ENCODE peak calls at places on chromosomes 7 and 10, in eight cellular contexts. One of them, this sample, is unnamed.

GRCh38 chr10:33336606-33337334 is 2.3 kb upstream of the NRP1 start:
- DNase-seq in NCI-H1105: no peak
- DNase-seq in pancreas: peak
- DNase-seq in left ventricle myocardium inferior: peak
- DNase-seq in H4: no peak
- DNase-seq in activated CD8-positive, alpha-beta memory T cell treated with anti-CD3 and anti-CD28 coated beads, Interleukin-2, amount 10 ng/mL, durations not matched to agents 7 days and 5 days: no peak
- DNase-seq in stimulated activated naive B cell treated with anti-CD40 and anti-IgM and Interleukin-4, amounts not matched to agents 10 μg/mL and 1 μg/mL and 100 μg/mL, for 72 hours: no peak
- DNase-seq in activated CD4-positive, CD25-positive, alpha-beta regulatory T cell: no peak
- DNase-seq in this sample: no peak

GRCh38 chr10:98316156-98316555 is 48.2 kb upstream of the LOXL4 start:
- DNase-seq in NCI-H1105: no peak
- DNase-seq in pancreas: no peak
- DNase-seq in left ventricle myocardium inferior: no peak
- DNase-seq in H4: no peak
- DNase-seq in activated CD8-positive, alpha-beta memory T cell treated with anti-CD3 and anti-CD28 coated beads, Interleukin-2, amount 10 ng/mL, durations not matched to agents 7 days and 5 days: no peak
- DNase-seq in stimulated activated naive B cell treated with anti-CD40 and anti-IgM and Interleukin-4, amounts not matched to agents 10 μg/mL and 1 μg/mL and 100 μg/mL, for 72 hours: no peak
- DNase-seq in activated CD4-positive, CD25-positive, alpha-beta regulatory T cell: no peak
- DNase-seq in this sample: no peak

GRCh38 chr7:129021656-129022055 is 33.3 kb downstream of the TNPO3 start:
- DNase-seq in NCI-H1105: no peak
- DNase-seq in pancreas: no peak
- DNase-seq in left ventricle myocardium inferior: no peak
- DNase-seq in H4: no peak
- DNase-seq in activated CD8-positive, alpha-beta memory T cell treated with anti-CD3 and anti-CD28 coated beads, Interleukin-2, amount 10 ng/mL, durations not matched to agents 7 days and 5 days: no peak
- DNase-seq in stimulated activated naive B cell treated with anti-CD40 and anti-IgM and Interleukin-4, amounts not matched to agents 10 μg/mL and 1 μg/mL and 100 μg/mL, for 72 hours: no peak
- DNase-seq in activated CD4-positive, CD25-positive, alpha-beta regulatory T cell: no peak
- DNase-seq in this sample: no peak

GRCh38 chr10:32943395-32943794 is 14.6 kb downstream of the ITGB1 start:
- DNase-seq in NCI-H1105: no peak
- DNase-seq in pancreas: no peak
- DNase-seq in left ventricle myocardium inferior: no peak
- DNase-seq in H4: no peak
- DNase-seq in activated CD8-positive, alpha-beta memory T cell treated with anti-CD3 and anti-CD28 coated beads, Interleukin-2, amount 10 ng/mL, durations not matched to agents 7 days and 5 days: no peak
- DNase-seq in stimulated activated naive B cell treated with anti-CD40 and anti-IgM and Interleukin-4, amounts not matched to agents 10 μg/mL and 1 μg/mL and 100 μg/mL, for 72 hours: no peak
- DNase-seq in activated CD4-positive, CD25-positive, alpha-beta regulatory T cell: no peak
- DNase-seq in this sample: no peak

GRCh38 chr7:71828361-71828760 is 583.8 kb downstream of the CALN1 start:
- DNase-seq in NCI-H1105: no peak
- DNase-seq in pancreas: no peak
- DNase-seq in left ventricle myocardium inferior: no peak
- DNase-seq in H4: no peak
- DNase-seq in activated CD8-positive, alpha-beta memory T cell treated with anti-CD3 and anti-CD28 coated beads, Interleukin-2, amount 10 ng/mL, durations not matched to agents 7 days and 5 days: no peak
- DNase-seq in stimulated activated naive B cell treated with anti-CD40 and anti-IgM and Interleukin-4, amounts not matched to agents 10 μg/mL and 1 μg/mL and 100 μg/mL, for 72 hours: no peak
- DNase-seq in activated CD4-positive, CD25-positive, alpha-beta regulatory T cell: no peak
- DNase-seq in this sample: no peak

GRCh38 chr10:63901228-63901627 is 380.0 kb downstream of the REEP3 start:
- DNase-seq in NCI-H1105: no peak
- DNase-seq in pancreas: no peak
- DNase-seq in left ventricle myocardium inferior: no peak
- DNase-seq in H4: no peak
- DNase-seq in activated CD8-positive, alpha-beta memory T cell treated with anti-CD3 and anti-CD28 coated beads, Interleukin-2, amount 10 ng/mL, durations not matched to agents 7 days and 5 days: no peak
- DNase-seq in stimulated activated naive B cell treated with anti-CD40 and anti-IgM and Interleukin-4, amounts not matched to agents 10 μg/mL and 1 μg/mL and 100 μg/mL, for 72 hours: no peak
- DNase-seq in activated CD4-positive, CD25-positive, alpha-beta regulatory T cell: no peak
- DNase-seq in this sample: no peak

GRCh38 chr7:30448461-30449189 is 30.0 kb downstream of the NOD1 start:
- DNase-seq in NCI-H1105: no peak
- DNase-seq in pancreas: no peak
- DNase-seq in left ventricle myocardium inferior: no peak
- DNase-seq in H4: no peak
- DNase-seq in activated CD8-positive, alpha-beta memory T cell treated with anti-CD3 and anti-CD28 coated beads, Interleukin-2, amount 10 ng/mL, durations not matched to agents 7 days and 5 days: no peak
- DNase-seq in stimulated activated naive B cell treated with anti-CD40 and anti-IgM and Interleukin-4, amounts not matched to agents 10 μg/mL and 1 μg/mL and 100 μg/mL, for 72 hours: no peak
- DNase-seq in activated CD4-positive, CD25-positive, alpha-beta regulatory T cell: no peak
- DNase-seq in this sample: no peak

GRCh38 chr10:7111574-7111973 is 299.3 kb downstream of the SFMBT2 start:
- DNase-seq in NCI-H1105: no peak
- DNase-seq in pancreas: no peak
- DNase-seq in left ventricle myocardium inferior: no peak
- DNase-seq in H4: no peak
- DNase-seq in activated CD8-positive, alpha-beta memory T cell treated with anti-CD3 and anti-CD28 coated beads, Interleukin-2, amount 10 ng/mL, durations not matched to agents 7 days and 5 days: no peak
- DNase-seq in stimulated activated naive B cell treated with anti-CD40 and anti-IgM and Interleukin-4, amounts not matched to agents 10 μg/mL and 1 μg/mL and 100 μg/mL, for 72 hours: no peak
- DNase-seq in activated CD4-positive, CD25-positive, alpha-beta regulatory T cell: no peak
- DNase-seq in this sample: no peak

GRCh38 chr10:123254287-123254858 is 100.2 kb downstream of the BUB3 start:
- DNase-seq in NCI-H1105: no peak
- DNase-seq in pancreas: no peak
- DNase-seq in left ventricle myocardium inferior: no peak
- DNase-seq in H4: no peak
- DNase-seq in activated CD8-positive, alpha-beta memory T cell treated with anti-CD3 and anti-CD28 coated beads, Interleukin-2, amount 10 ng/mL, durations not matched to agents 7 days and 5 days: no peak
- DNase-seq in stimulated activated naive B cell treated with anti-CD40 and anti-IgM and Interleukin-4, amounts not matched to agents 10 μg/mL and 1 μg/mL and 100 μg/mL, for 72 hours: no peak
- DNase-seq in activated CD4-positive, CD25-positive, alpha-beta regulatory T cell: no peak
- DNase-seq in this sample: no peak

GRCh38 chr7:150964593-150965111 is 13.5 kb downstream of the KCNH2 start:
- DNase-seq in NCI-H1105: no peak
- DNase-seq in pancreas: peak
- DNase-seq in left ventricle myocardium inferior: peak
- DNase-seq in H4: no peak
- DNase-seq in activated CD8-positive, alpha-beta memory T cell treated with anti-CD3 and anti-CD28 coated beads, Interleukin-2, amount 10 ng/mL, durations not matched to agents 7 days and 5 days: no peak
- DNase-seq in stimulated activated naive B cell treated with anti-CD40 and anti-IgM and Interleukin-4, amounts not matched to agents 10 μg/mL and 1 μg/mL and 100 μg/mL, for 72 hours: no peak
- DNase-seq in activated CD4-positive, CD25-positive, alpha-beta regulatory T cell: no peak
- DNase-seq in this sample: no peak

GRCh38 chr10:28367865-28368541 is 65.1 kb upstream of the MPP7 start:
- DNase-seq in NCI-H1105: no peak
- DNase-seq in pancreas: no peak
- DNase-seq in left ventricle myocardium inferior: peak
- DNase-seq in H4: no peak
- DNase-seq in activated CD8-positive, alpha-beta memory T cell treated with anti-CD3 and anti-CD28 coated beads, Interleukin-2, amount 10 ng/mL, durations not matched to agents 7 days and 5 days: peak
- DNase-seq in stimulated activated naive B cell treated with anti-CD40 and anti-IgM and Interleukin-4, amounts not matched to agents 10 μg/mL and 1 μg/mL and 100 μg/mL, for 72 hours: peak
- DNase-seq in activated CD4-positive, CD25-positive, alpha-beta regulatory T cell: peak
- DNase-seq in this sample: peak

GRCh38 chr10:1141701-1142100 is 85.5 kb downstream of the WDR37 start:
- DNase-seq in NCI-H1105: no peak
- DNase-seq in pancreas: no peak
- DNase-seq in left ventricle myocardium inferior: no peak
- DNase-seq in H4: no peak
- DNase-seq in activated CD8-positive, alpha-beta memory T cell treated with anti-CD3 and anti-CD28 coated beads, Interleukin-2, amount 10 ng/mL, durations not matched to agents 7 days and 5 days: peak
- DNase-seq in stimulated activated naive B cell treated with anti-CD40 and anti-IgM and Interleukin-4, amounts not matched to agents 10 μg/mL and 1 μg/mL and 100 μg/mL, for 72 hours: no peak
- DNase-seq in activated CD4-positive, CD25-positive, alpha-beta regulatory T cell: no peak
- DNase-seq in this sample: no peak

GRCh38 chr10:103661198-103661950 is 167.9 kb downstream of the NEURL1 start:
- DNase-seq in NCI-H1105: peak
- DNase-seq in pancreas: peak
- DNase-seq in left ventricle myocardium inferior: peak
- DNase-seq in H4: no peak
- DNase-seq in activated CD8-positive, alpha-beta memory T cell treated with anti-CD3 and anti-CD28 coated beads, Interleukin-2, amount 10 ng/mL, durations not matched to agents 7 days and 5 days: peak
- DNase-seq in stimulated activated naive B cell treated with anti-CD40 and anti-IgM and Interleukin-4, amounts not matched to agents 10 μg/mL and 1 μg/mL and 100 μg/mL, for 72 hours: no peak
- DNase-seq in activated CD4-positive, CD25-positive, alpha-beta regulatory T cell: peak
- DNase-seq in this sample: peak

GRCh38 chr10:53597835-53598251 is 825.3 kb upstream of the MBL2 start:
- DNase-seq in NCI-H1105: no peak
- DNase-seq in pancreas: no peak
- DNase-seq in left ventricle myocardium inferior: no peak
- DNase-seq in H4: no peak
- DNase-seq in activated CD8-positive, alpha-beta memory T cell treated with anti-CD3 and anti-CD28 coated beads, Interleukin-2, amount 10 ng/mL, durations not matched to agents 7 days and 5 days: no peak
- DNase-seq in stimulated activated naive B cell treated with anti-CD40 and anti-IgM and Interleukin-4, amounts not matched to agents 10 μg/mL and 1 μg/mL and 100 μg/mL, for 72 hours: no peak
- DNase-seq in activated CD4-positive, CD25-positive, alpha-beta regulatory T cell: no peak
- DNase-seq in this sample: no peak

GRCh38 chr7:121547341-121548092 is 151.4 kb upstream of the FAM3C start:
- DNase-seq in NCI-H1105: peak
- DNase-seq in pancreas: no peak
- DNase-seq in left ventricle myocardium inferior: no peak
- DNase-seq in H4: peak
- DNase-seq in activated CD8-positive, alpha-beta memory T cell treated with anti-CD3 and anti-CD28 coated beads, Interleukin-2, amount 10 ng/mL, durations not matched to agents 7 days and 5 days: no peak
- DNase-seq in stimulated activated naive B cell treated with anti-CD40 and anti-IgM and Interleukin-4, amounts not matched to agents 10 μg/mL and 1 μg/mL and 100 μg/mL, for 72 hours: no peak
- DNase-seq in activated CD4-positive, CD25-positive, alpha-beta regulatory T cell: no peak
- DNase-seq in this sample: peak

GRCh38 chr10:60140681-60141632 is 234.6 kb upstream of the CCDC6 start:
- DNase-seq in NCI-H1105: peak
- DNase-seq in pancreas: no peak
- DNase-seq in left ventricle myocardium inferior: peak
- DNase-seq in H4: peak
- DNase-seq in activated CD8-positive, alpha-beta memory T cell treated with anti-CD3 and anti-CD28 coated beads, Interleukin-2, amount 10 ng/mL, durations not matched to agents 7 days and 5 days: no peak
- DNase-seq in stimulated activated naive B cell treated with anti-CD40 and anti-IgM and Interleukin-4, amounts not matched to agents 10 μg/mL and 1 μg/mL and 100 μg/mL, for 72 hours: no peak
- DNase-seq in activated CD4-positive, CD25-positive, alpha-beta regulatory T cell: no peak
- DNase-seq in this sample: no peak

GRCh38 chr10:58014436-58014835 is 253.3 kb downstream of the IPMK start:
- DNase-seq in NCI-H1105: no peak
- DNase-seq in pancreas: no peak
- DNase-seq in left ventricle myocardium inferior: no peak
- DNase-seq in H4: no peak
- DNase-seq in activated CD8-positive, alpha-beta memory T cell treated with anti-CD3 and anti-CD28 coated beads, Interleukin-2, amount 10 ng/mL, durations not matched to agents 7 days and 5 days: no peak
- DNase-seq in stimulated activated naive B cell treated with anti-CD40 and anti-IgM and Interleukin-4, amounts not matched to agents 10 μg/mL and 1 μg/mL and 100 μg/mL, for 72 hours: no peak
- DNase-seq in activated CD4-positive, CD25-positive, alpha-beta regulatory T cell: no peak
- DNase-seq in this sample: no peak

GRCh38 chr10:110980807-110981206 is 61.4 kb downstream of the SHOC2 start:
- DNase-seq in NCI-H1105: no peak
- DNase-seq in pancreas: no peak
- DNase-seq in left ventricle myocardium inferior: no peak
- DNase-seq in H4: no peak
- DNase-seq in activated CD8-positive, alpha-beta memory T cell treated with anti-CD3 and anti-CD28 coated beads, Interleukin-2, amount 10 ng/mL, durations not matched to agents 7 days and 5 days: no peak
- DNase-seq in stimulated activated naive B cell treated with anti-CD40 and anti-IgM and Interleukin-4, amounts not matched to agents 10 μg/mL and 1 μg/mL and 100 μg/mL, for 72 hours: no peak
- DNase-seq in activated CD4-positive, CD25-positive, alpha-beta regulatory T cell: no peak
- DNase-seq in this sample: no peak

GRCh38 chr10:29681700-29682444 is 47.1 kb upstream of the SVIL start:
- DNase-seq in NCI-H1105: no peak
- DNase-seq in pancreas: no peak
- DNase-seq in left ventricle myocardium inferior: no peak
- DNase-seq in H4: no peak
- DNase-seq in activated CD8-positive, alpha-beta memory T cell treated with anti-CD3 and anti-CD28 coated beads, Interleukin-2, amount 10 ng/mL, durations not matched to agents 7 days and 5 days: peak
- DNase-seq in stimulated activated naive B cell treated with anti-CD40 and anti-IgM and Interleukin-4, amounts not matched to agents 10 μg/mL and 1 μg/mL and 100 μg/mL, for 72 hours: no peak
- DNase-seq in activated CD4-positive, CD25-positive, alpha-beta regulatory T cell: peak
- DNase-seq in this sample: no peak

GRCh38 chr7:115417662-115418061 is 495.8 kb downstream of the MDFIC start:
- DNase-seq in NCI-H1105: no peak
- DNase-seq in pancreas: no peak
- DNase-seq in left ventricle myocardium inferior: no peak
- DNase-seq in H4: no peak
- DNase-seq in activated CD8-positive, alpha-beta memory T cell treated with anti-CD3 and anti-CD28 coated beads, Interleukin-2, amount 10 ng/mL, durations not matched to agents 7 days and 5 days: no peak
- DNase-seq in stimulated activated naive B cell treated with anti-CD40 and anti-IgM and Interleukin-4, amounts not matched to agents 10 μg/mL and 1 μg/mL and 100 μg/mL, for 72 hours: no peak
- DNase-seq in activated CD4-positive, CD25-positive, alpha-beta regulatory T cell: no peak
- DNase-seq in this sample: no peak

GRCh38 chr10:24790599-24790998 is 66.9 kb upstream of the ARHGAP21 start:
- DNase-seq in NCI-H1105: no peak
- DNase-seq in pancreas: no peak
- DNase-seq in left ventricle myocardium inferior: no peak
- DNase-seq in H4: no peak
- DNase-seq in activated CD8-positive, alpha-beta memory T cell treated with anti-CD3 and anti-CD28 coated beads, Interleukin-2, amount 10 ng/mL, durations not matched to agents 7 days and 5 days: no peak
- DNase-seq in stimulated activated naive B cell treated with anti-CD40 and anti-IgM and Interleukin-4, amounts not matched to agents 10 μg/mL and 1 μg/mL and 100 μg/mL, for 72 hours: no peak
- DNase-seq in activated CD4-positive, CD25-positive, alpha-beta regulatory T cell: no peak
- DNase-seq in this sample: no peak

GRCh38 chr10:100886946-100887345 is 25.8 kb upstream of the SLF2 start:
- DNase-seq in NCI-H1105: no peak
- DNase-seq in pancreas: no peak
- DNase-seq in left ventricle myocardium inferior: peak
- DNase-seq in H4: no peak
- DNase-seq in activated CD8-positive, alpha-beta memory T cell treated with anti-CD3 and anti-CD28 coated beads, Interleukin-2, amount 10 ng/mL, durations not matched to agents 7 days and 5 days: no peak
- DNase-seq in stimulated activated naive B cell treated with anti-CD40 and anti-IgM and Interleukin-4, amounts not matched to agents 10 μg/mL and 1 μg/mL and 100 μg/mL, for 72 hours: no peak
- DNase-seq in activated CD4-positive, CD25-positive, alpha-beta regulatory T cell: no peak
- DNase-seq in this sample: no peak

GRCh38 chr7:27677912-27678612 is 15.4 kb upstream of the HIBADH start:
- DNase-seq in NCI-H1105: no peak
- DNase-seq in pancreas: no peak
- DNase-seq in left ventricle myocardium inferior: no peak
- DNase-seq in H4: peak
- DNase-seq in activated CD8-positive, alpha-beta memory T cell treated with anti-CD3 and anti-CD28 coated beads, Interleukin-2, amount 10 ng/mL, durations not matched to agents 7 days and 5 days: no peak
- DNase-seq in stimulated activated naive B cell treated with anti-CD40 and anti-IgM and Interleukin-4, amounts not matched to agents 10 μg/mL and 1 μg/mL and 100 μg/mL, for 72 hours: no peak
- DNase-seq in activated CD4-positive, CD25-positive, alpha-beta regulatory T cell: no peak
- DNase-seq in this sample: no peak

GRCh38 chr10:68208424-68209042 is 23.4 kb downstream of the ATOH7 start:
- DNase-seq in NCI-H1105: peak
- DNase-seq in pancreas: no peak
- DNase-seq in left ventricle myocardium inferior: no peak
- DNase-seq in H4: peak
- DNase-seq in activated CD8-positive, alpha-beta memory T cell treated with anti-CD3 and anti-CD28 coated beads, Interleukin-2, amount 10 ng/mL, durations not matched to agents 7 days and 5 days: peak
- DNase-seq in stimulated activated naive B cell treated with anti-CD40 and anti-IgM and Interleukin-4, amounts not matched to agents 10 μg/mL and 1 μg/mL and 100 μg/mL, for 72 hours: no peak
- DNase-seq in activated CD4-positive, CD25-positive, alpha-beta regulatory T cell: no peak
- DNase-seq in this sample: no peak

GRCh38 chr7:44061645-44062179 is 3.7 kb downstream of the PGAM2 start:
- DNase-seq in NCI-H1105: no peak
- DNase-seq in pancreas: no peak
- DNase-seq in left ventricle myocardium inferior: no peak
- DNase-seq in H4: no peak
- DNase-seq in activated CD8-positive, alpha-beta memory T cell treated with anti-CD3 and anti-CD28 coated beads, Interleukin-2, amount 10 ng/mL, durations not matched to agents 7 days and 5 days: no peak
- DNase-seq in stimulated activated naive B cell treated with anti-CD40 and anti-IgM and Interleukin-4, amounts not matched to agents 10 μg/mL and 1 μg/mL and 100 μg/mL, for 72 hours: no peak
- DNase-seq in activated CD4-positive, CD25-positive, alpha-beta regulatory T cell: no peak
- DNase-seq in this sample: no peak

GRCh38 chr10:79068203-79068561 is 584 bp upstream of the ZMIZ1 start:
- DNase-seq in NCI-H1105: no peak
- DNase-seq in pancreas: peak
- DNase-seq in left ventricle myocardium inferior: no peak
- DNase-seq in H4: no peak
- DNase-seq in activated CD8-positive, alpha-beta memory T cell treated with anti-CD3 and anti-CD28 coated beads, Interleukin-2, amount 10 ng/mL, durations not matched to agents 7 days and 5 days: peak
- DNase-seq in stimulated activated naive B cell treated with anti-CD40 and anti-IgM and Interleukin-4, amounts not matched to agents 10 μg/mL and 1 μg/mL and 100 μg/mL, for 72 hours: no peak
- DNase-seq in activated CD4-positive, CD25-positive, alpha-beta regulatory T cell: no peak
- DNase-seq in this sample: no peak

GRCh38 chr10:83982812-83983211 is 156.5 kb upstream of the GHITM start:
- DNase-seq in NCI-H1105: no peak
- DNase-seq in pancreas: no peak
- DNase-seq in left ventricle myocardium inferior: no peak
- DNase-seq in H4: no peak
- DNase-seq in activated CD8-positive, alpha-beta memory T cell treated with anti-CD3 and anti-CD28 coated beads, Interleukin-2, amount 10 ng/mL, durations not matched to agents 7 days and 5 days: no peak
- DNase-seq in stimulated activated naive B cell treated with anti-CD40 and anti-IgM and Interleukin-4, amounts not matched to agents 10 μg/mL and 1 μg/mL and 100 μg/mL, for 72 hours: no peak
- DNase-seq in activated CD4-positive, CD25-positive, alpha-beta regulatory T cell: no peak
- DNase-seq in this sample: no peak

GRCh38 chr10:22752272-22752671 is 37.9 kb upstream of the PIP4K2A start:
- DNase-seq in NCI-H1105: no peak
- DNase-seq in pancreas: no peak
- DNase-seq in left ventricle myocardium inferior: no peak
- DNase-seq in H4: no peak
- DNase-seq in activated CD8-positive, alpha-beta memory T cell treated with anti-CD3 and anti-CD28 coated beads, Interleukin-2, amount 10 ng/mL, durations not matched to agents 7 days and 5 days: no peak
- DNase-seq in stimulated activated naive B cell treated with anti-CD40 and anti-IgM and Interleukin-4, amounts not matched to agents 10 μg/mL and 1 μg/mL and 100 μg/mL, for 72 hours: no peak
- DNase-seq in activated CD4-positive, CD25-positive, alpha-beta regulatory T cell: no peak
- DNase-seq in this sample: no peak

GRCh38 chr10:15801641-15802040 is 58.7 kb downstream of the MINDY3 start:
- DNase-seq in NCI-H1105: no peak
- DNase-seq in pancreas: no peak
- DNase-seq in left ventricle myocardium inferior: no peak
- DNase-seq in H4: no peak
- DNase-seq in activated CD8-positive, alpha-beta memory T cell treated with anti-CD3 and anti-CD28 coated beads, Interleukin-2, amount 10 ng/mL, durations not matched to agents 7 days and 5 days: no peak
- DNase-seq in stimulated activated naive B cell treated with anti-CD40 and anti-IgM and Interleukin-4, amounts not matched to agents 10 μg/mL and 1 μg/mL and 100 μg/mL, for 72 hours: no peak
- DNase-seq in activated CD4-positive, CD25-positive, alpha-beta regulatory T cell: no peak
- DNase-seq in this sample: no peak

GRCh38 chr7:106775552-106775936 is 89.5 kb upstream of the PIK3CG start:
- DNase-seq in NCI-H1105: no peak
- DNase-seq in pancreas: no peak
- DNase-seq in left ventricle myocardium inferior: no peak
- DNase-seq in H4: peak
- DNase-seq in activated CD8-positive, alpha-beta memory T cell treated with anti-CD3 and anti-CD28 coated beads, Interleukin-2, amount 10 ng/mL, durations not matched to agents 7 days and 5 days: no peak
- DNase-seq in stimulated activated naive B cell treated with anti-CD40 and anti-IgM and Interleukin-4, amounts not matched to agents 10 μg/mL and 1 μg/mL and 100 μg/mL, for 72 hours: no peak
- DNase-seq in activated CD4-positive, CD25-positive, alpha-beta regulatory T cell: no peak
- DNase-seq in this sample: no peak

GRCh38 chr7:93461350-93461749 is 113.2 kb downstream of the CALCR start:
- DNase-seq in NCI-H1105: peak
- DNase-seq in pancreas: no peak
- DNase-seq in left ventricle myocardium inferior: no peak
- DNase-seq in H4: no peak
- DNase-seq in activated CD8-positive, alpha-beta memory T cell treated with anti-CD3 and anti-CD28 coated beads, Interleukin-2, amount 10 ng/mL, durations not matched to agents 7 days and 5 days: no peak
- DNase-seq in stimulated activated naive B cell treated with anti-CD40 and anti-IgM and Interleukin-4, amounts not matched to agents 10 μg/mL and 1 μg/mL and 100 μg/mL, for 72 hours: no peak
- DNase-seq in activated CD4-positive, CD25-positive, alpha-beta regulatory T cell: no peak
- DNase-seq in this sample: no peak

GRCh38 chr7:109751241-109751640 is 1181.6 kb downstream of the DNAJB9 start:
- DNase-seq in NCI-H1105: no peak
- DNase-seq in pancreas: no peak
- DNase-seq in left ventricle myocardium inferior: no peak
- DNase-seq in H4: no peak
- DNase-seq in activated CD8-positive, alpha-beta memory T cell treated with anti-CD3 and anti-CD28 coated beads, Interleukin-2, amount 10 ng/mL, durations not matched to agents 7 days and 5 days: no peak
- DNase-seq in stimulated activated naive B cell treated with anti-CD40 and anti-IgM and Interleukin-4, amounts not matched to agents 10 μg/mL and 1 μg/mL and 100 μg/mL, for 72 hours: no peak
- DNase-seq in activated CD4-positive, CD25-positive, alpha-beta regulatory T cell: no peak
- DNase-seq in this sample: no peak

GRCh38 chr7:47473499-47474210 is 108.3 kb downstream of the TNS3 start:
- DNase-seq in NCI-H1105: no peak
- DNase-seq in pancreas: no peak
- DNase-seq in left ventricle myocardium inferior: no peak
- DNase-seq in H4: no peak
- DNase-seq in activated CD8-positive, alpha-beta memory T cell treated with anti-CD3 and anti-CD28 coated beads, Interleukin-2, amount 10 ng/mL, durations not matched to agents 7 days and 5 days: no peak
- DNase-seq in stimulated activated naive B cell treated with anti-CD40 and anti-IgM and Interleukin-4, amounts not matched to agents 10 μg/mL and 1 μg/mL and 100 μg/mL, for 72 hours: no peak
- DNase-seq in activated CD4-positive, CD25-positive, alpha-beta regulatory T cell: no peak
- DNase-seq in this sample: no peak

GRCh38 chr7:3027455-3027854 is 16.2 kb downstream of the CARD11 start:
- DNase-seq in NCI-H1105: no peak
- DNase-seq in pancreas: no peak
- DNase-seq in left ventricle myocardium inferior: no peak
- DNase-seq in H4: no peak
- DNase-seq in activated CD8-positive, alpha-beta memory T cell treated with anti-CD3 and anti-CD28 coated beads, Interleukin-2, amount 10 ng/mL, durations not matched to agents 7 days and 5 days: no peak
- DNase-seq in stimulated activated naive B cell treated with anti-CD40 and anti-IgM and Interleukin-4, amounts not matched to agents 10 μg/mL and 1 μg/mL and 100 μg/mL, for 72 hours: no peak
- DNase-seq in activated CD4-positive, CD25-positive, alpha-beta regulatory T cell: no peak
- DNase-seq in this sample: no peak

This sample was measured in GM12864.